ENCODE peak calls at places on chromosomes 12 and 14, in seven cellular contexts. V, Q, I, W, G, B and R are unnamed samples.

GRCh38 chr14:51094282-51094821 is 553 bp downstream of the TRIM9 start:
- DNase-seq in V (no peak), Q (peak; percentile 19), I (peak; percentile 57), W (no peak), G (peak; percentile 10), B (peak; percentile 41), R (no peak)

GRCh38 chr14:103858063-103858820 is 10.9 kb upstream of the PPP1R13B start:
- DNase-seq in V (no peak), Q (no peak), I (no peak), W (no peak), G (no peak), B (no peak), R (no peak)

GRCh38 chr12:116962197-116962596 is 51.4 kb downstream of the FBXW8 start:
- DNase-seq in V (no peak), Q (no peak), I (peak; percentile 28), W (no peak), G (no peak), B (no peak), R (no peak)

GRCh38 chr12:56836800-56837663 is 73.9 kb downstream of the HSD17B6 start:
- DNase-seq in V (peak; percentile 55), Q (no peak), I (no peak), W (no peak), G (peak; percentile 5), B (no peak), R (peak; percentile 95)

GRCh38 chr12:124861492-124861891 is 2.2 kb downstream of the SCARB1 start:
- DNase-seq in V (peak; percentile 41), Q (peak; percentile 33), I (no peak), W (no peak), G (peak; percentile 34), B (no peak), R (peak; percentile 29)

GRCh38 chr14:105944632-105945610 is 418.5 kb downstream of the TMEM121 start:
- DNase-seq in V (peak; percentile 64), Q (peak; percentile 73), I (no peak), W (peak; percentile 64), G (peak; percentile 77), B (peak; percentile 43), R (no peak)

GRCh38 chr14:37142835-37143499 is 29.4 kb downstream of the SLC25A21 start:
- DNase-seq in V (peak; percentile 9), Q (no peak), I (peak; percentile 8), W (no peak), G (no peak), B (no peak), R (peak; percentile 52)

GRCh38 chr14:93790966-93791365 is 2.7 kb upstream of the PRIMA1 start:
- DNase-seq in V (no peak), Q (no peak), I (no peak), W (no peak), G (no peak), B (no peak), R (no peak)

GRCh38 chr12:2372178-2372577 is 319.4 kb downstream of the CACNA1C start:
- DNase-seq in V (no peak), Q (no peak), I (peak; percentile 21), W (no peak), G (no peak), B (no peak), R (no peak)

GRCh38 chr14:73774244-73774575 is 60.0 kb upstream of the PNMA1 start:
- DNase-seq in V (no peak), Q (no peak), I (no peak), W (no peak), G (no peak), B (no peak), R (no peak)

GRCh38 chr12:39003541-39004160 is 98.3 kb upstream of the CPNE8 start:
- DNase-seq in V (no peak), Q (no peak), I (no peak), W (no peak), G (no peak), B (no peak), R (no peak)

GRCh38 chr12:107992870-107993451 is 136.1 kb upstream of the WSCD2 start:
- DNase-seq in V (peak; percentile 36), Q (peak; percentile 62), I (peak; percentile 83), W (no peak), G (peak; percentile 13), B (peak; percentile 31), R (peak; percentile 62)

GRCh38 chr14:104935955-104936354 is 11.3 kb downstream of the PLD4 start:
- DNase-seq in V (peak; percentile 13), Q (no peak), I (no peak), W (no peak), G (no peak), B (no peak), R (peak; percentile 34)

GRCh38 chr14:74476607-74477006 is 16.5 kb downstream of the NPC2 start:
- DNase-seq in V (no peak), Q (no peak), I (peak; percentile 81), W (no peak), G (no peak), B (no peak), R (no peak)

GRCh38 chr12:98259667-98260066 is 255.7 kb upstream of the TMPO start:
- DNase-seq in V (no peak), Q (no peak), I (no peak), W (no peak), G (no peak), B (no peak), R (no peak)

GRCh38 chr12:96981053-96981452 is 74.0 kb downstream of the NEDD1 start:
- DNase-seq in V (peak; percentile 4), Q (no peak), I (no peak), W (no peak), G (no peak), B (peak; percentile 41), R (peak; percentile 39)

GRCh38 chr12:117367006-117367638 is 5.7 kb upstream of the NOS1 start:
- DNase-seq in V (peak; percentile 76), Q (peak; percentile 81), I (peak; percentile 84), W (peak; percentile 14), G (peak; percentile 84), B (peak; percentile 77), R (peak; percentile 68)

GRCh38 chr14:66330218-66330617 is 156.0 kb upstream of the CCDC196 start:
- DNase-seq in V (no peak), Q (no peak), I (no peak), W (no peak), G (no peak), B (no peak), R (no peak)